ENCODE peak calls at places on chromosome 9, in nine cellular contexts. One of them, this sample, is unnamed. For H3K4me1, the result is how much of the 10 kb centered on the place peaks cover.

GRCh38 chr9:83041771-83042170 is 21.2 kb downstream of the RASEF start:
- DNase-seq in aorta: no peak
- DNase-seq in esophagus squamous epithelium: no peak
- DNase-seq in MM.1S: no peak
- DNase-seq in cardiac muscle cell: no peak
- DNase-seq in HepG2: no peak
- DNase-seq in right atrium auricular region: no peak
- DNase-seq in GM23248: no peak
- DNase-seq in left ventricle myocardium inferior: no peak
- DNase-seq in this sample: no peak

GRCh38 chr9:97309260-97309659 is 1.8 kb downstream of the CCDC180 start:
- DNase-seq in aorta: no peak
- DNase-seq in esophagus squamous epithelium: no peak
- DNase-seq in MM.1S: no peak
- DNase-seq in cardiac muscle cell: no peak
- DNase-seq in HepG2: no peak
- DNase-seq in right atrium auricular region: no peak
- DNase-seq in GM23248: no peak
- DNase-seq in left ventricle myocardium inferior: no peak
- DNase-seq in this sample: no peak

GRCh38 chr9:87184956-87185642 is 237.8 kb upstream of the GAS1 start:
- DNase-seq in aorta: no peak
- DNase-seq in esophagus squamous epithelium: no peak
- DNase-seq in MM.1S: no peak
- DNase-seq in cardiac muscle cell: peak
- DNase-seq in HepG2: no peak
- DNase-seq in right atrium auricular region: no peak
- DNase-seq in GM23248: peak
- DNase-seq in left ventricle myocardium inferior: no peak
- DNase-seq in this sample: no peak

GRCh38 chr9:1231998-1232919 is 182.1 kb downstream of the DMRT2 start:
- DNase-seq in aorta: peak
- DNase-seq in esophagus squamous epithelium: no peak
- DNase-seq in MM.1S: no peak
- DNase-seq in cardiac muscle cell: peak
- DNase-seq in HepG2: peak
- DNase-seq in right atrium auricular region: peak
- DNase-seq in GM23248: peak
- DNase-seq in left ventricle myocardium inferior: peak
- DNase-seq in this sample: no peak

GRCh38 chr9:4334439-4334838 is 34.6 kb upstream of the GLIS3 start:
- DNase-seq in aorta: no peak
- DNase-seq in esophagus squamous epithelium: no peak
- DNase-seq in MM.1S: no peak
- DNase-seq in cardiac muscle cell: peak
- DNase-seq in HepG2: peak
- DNase-seq in right atrium auricular region: peak
- DNase-seq in GM23248: peak
- DNase-seq in left ventricle myocardium inferior: peak
- DNase-seq in this sample: peak

GRCh38 chr9:3708751-3709150 is 182.9 kb upstream of the RFX3 start:
- DNase-seq in aorta: no peak
- DNase-seq in esophagus squamous epithelium: no peak
- DNase-seq in MM.1S: no peak
- DNase-seq in cardiac muscle cell: peak
- DNase-seq in HepG2: no peak
- DNase-seq in right atrium auricular region: no peak
- DNase-seq in GM23248: peak
- DNase-seq in left ventricle myocardium inferior: no peak
- DNase-seq in this sample: no peak

GRCh38 chr9:114619205-114619758 is 8.2 kb downstream of the TMEM268 start:
- DNase-seq in aorta: no peak
- DNase-seq in esophagus squamous epithelium: no peak
- DNase-seq in MM.1S: peak
- DNase-seq in cardiac muscle cell: no peak
- DNase-seq in HepG2: no peak
- DNase-seq in right atrium auricular region: no peak
- DNase-seq in GM23248: no peak
- DNase-seq in left ventricle myocardium inferior: no peak
- DNase-seq in this sample: no peak

GRCh38 chr9:80995759-80996158 is 693.6 kb downstream of the TLE1 start:
- DNase-seq in aorta: no peak
- DNase-seq in esophagus squamous epithelium: no peak
- DNase-seq in MM.1S: no peak
- DNase-seq in cardiac muscle cell: peak
- DNase-seq in HepG2: no peak
- DNase-seq in right atrium auricular region: no peak
- DNase-seq in GM23248: peak
- DNase-seq in left ventricle myocardium inferior: no peak
- DNase-seq in this sample: no peak

GRCh38 chr9:68533678-68534077 is 7.0 kb downstream of the TMEM252 start:
- DNase-seq in aorta: no peak
- DNase-seq in esophagus squamous epithelium: no peak
- DNase-seq in MM.1S: no peak
- DNase-seq in cardiac muscle cell: peak
- DNase-seq in HepG2: no peak
- DNase-seq in right atrium auricular region: no peak
- DNase-seq in GM23248: no peak
- DNase-seq in left ventricle myocardium inferior: no peak
- DNase-seq in this sample: no peak

GRCh38 chr9:112751059-112751795 is 667 bp downstream of the SNX30 start:
- DNase-seq in aorta: peak
- DNase-seq in esophagus squamous epithelium: no peak
- DNase-seq in MM.1S: peak
- DNase-seq in cardiac muscle cell: peak
- DNase-seq in HepG2: peak
- DNase-seq in right atrium auricular region: peak
- DNase-seq in GM23248: peak
- DNase-seq in left ventricle myocardium inferior: peak
- DNase-seq in this sample: no peak

GRCh38 chr9:131595771-131596743 is 50.7 kb downstream of the PRRT1B start:
- DNase-seq in aorta: no peak
- DNase-seq in esophagus squamous epithelium: no peak
- DNase-seq in MM.1S: no peak
- DNase-seq in cardiac muscle cell: no peak
- DNase-seq in HepG2: no peak
- DNase-seq in right atrium auricular region: no peak
- DNase-seq in GM23248: no peak
- DNase-seq in left ventricle myocardium inferior: no peak
- DNase-seq in this sample: no peak

GRCh38 chr9:117697046-117697445 is 7.2 kb upstream of the TLR4 start:
- DNase-seq in aorta: no peak
- DNase-seq in esophagus squamous epithelium: no peak
- DNase-seq in MM.1S: no peak
- DNase-seq in cardiac muscle cell: no peak
- DNase-seq in HepG2: no peak
- DNase-seq in right atrium auricular region: no peak
- DNase-seq in GM23248: no peak
- DNase-seq in left ventricle myocardium inferior: no peak
- DNase-seq in this sample: no peak

GRCh38 chr9:134536101-134536900 is 105.3 kb upstream of the COL5A1 start:
- DNase-seq in aorta: no peak
- DNase-seq in esophagus squamous epithelium: no peak
- DNase-seq in MM.1S: no peak
- DNase-seq in cardiac muscle cell: peak
- DNase-seq in HepG2: no peak
- DNase-seq in right atrium auricular region: no peak
- DNase-seq in GM23248: peak
- DNase-seq in left ventricle myocardium inferior: peak
- DNase-seq in this sample: no peak

GRCh38 chr9:127796899-127797370 is 5.7 kb upstream of the FPGS start:
- DNase-seq in aorta: no peak
- DNase-seq in esophagus squamous epithelium: no peak
- DNase-seq in MM.1S: peak
- DNase-seq in cardiac muscle cell: no peak
- DNase-seq in HepG2: no peak
- DNase-seq in right atrium auricular region: no peak
- DNase-seq in GM23248: no peak
- DNase-seq in left ventricle myocardium inferior: no peak
- DNase-seq in this sample: no peak
- H3K4me3 ChIP-seq in aorta: no peak
- H3K4me3 ChIP-seq in esophagus squamous epithelium: no peak
- H3K4me3 ChIP-seq in MM.1S: no peak
- H3K4me3 ChIP-seq in cardiac muscle cell: no peak
- H3K4me3 ChIP-seq in HepG2: no peak
- H3K4me3 ChIP-seq in right atrium auricular region: no peak
- H3K4me3 ChIP-seq in GM23248: no peak
- H3K4me3 ChIP-seq in left ventricle myocardium inferior: no peak
- H3K4me3 ChIP-seq in this sample: no peak

DNA sequence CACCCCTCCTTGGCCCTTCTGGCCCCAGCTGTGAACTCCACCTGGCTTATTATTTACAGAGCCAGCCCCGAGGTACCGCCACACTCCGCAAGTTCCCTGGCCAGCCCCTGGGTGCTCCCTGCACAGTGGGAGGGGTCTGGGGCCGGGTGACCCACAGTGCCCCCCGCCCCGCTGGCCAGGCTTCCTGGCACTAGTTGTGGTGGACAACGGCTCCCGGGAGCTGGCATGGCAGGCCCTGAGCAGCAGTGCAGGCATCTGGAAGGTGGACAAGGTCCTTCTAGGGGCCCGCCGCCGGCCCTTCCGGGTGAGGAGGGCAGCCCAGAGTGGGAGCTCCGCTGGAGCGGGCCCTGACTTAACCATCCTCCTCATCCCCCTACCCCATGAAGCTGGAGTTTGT is 3.9 kb downstream of the MAMDC4 start:
- DNase-seq in aorta: no peak
- DNase-seq in esophagus squamous epithelium: no peak
- DNase-seq in MM.1S: no peak
- DNase-seq in cardiac muscle cell: no peak
- DNase-seq in HepG2: no peak
- DNase-seq in right atrium auricular region: no peak
- DNase-seq in GM23248: no peak
- DNase-seq in left ventricle myocardium inferior: peak
- DNase-seq in this sample: no peak
- H3K4me1 ChIP-seq in aorta: under half
- H3K4me1 ChIP-seq in esophagus squamous epithelium: half or more
- H3K4me1 ChIP-seq in MM.1S: under half
- H3K4me1 ChIP-seq in cardiac muscle cell: under half
- H3K4me1 ChIP-seq in HepG2: under half
- H3K4me1 ChIP-seq in right atrium auricular region: under half
- H3K4me1 ChIP-seq in GM23248: under half
- H3K4me1 ChIP-seq in left ventricle myocardium inferior: under half
- H3K4me1 ChIP-seq in this sample: under half

DNA sequence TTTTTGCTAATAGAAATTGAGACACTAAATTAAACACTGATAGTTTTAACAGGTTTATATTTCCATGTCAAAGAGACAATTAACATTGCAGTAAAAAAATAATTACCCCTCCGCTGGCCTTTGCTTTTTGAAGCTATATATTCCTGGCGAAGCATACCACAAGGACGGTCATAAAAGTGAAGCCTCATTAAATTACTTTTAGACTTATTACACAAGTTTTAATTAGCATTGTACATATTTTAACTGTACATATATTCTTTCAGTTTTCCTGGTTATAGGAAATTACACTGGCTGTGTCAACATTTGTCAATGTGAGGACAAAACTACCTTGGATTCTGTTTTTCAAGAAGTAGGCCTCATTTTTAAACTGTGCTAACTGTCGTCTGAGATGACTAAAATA is 1.2 kb downstream of the CDKN2A start:
- DNase-seq in aorta: no peak
- DNase-seq in esophagus squamous epithelium: no peak
- DNase-seq in MM.1S: no peak
- DNase-seq in cardiac muscle cell: no peak
- DNase-seq in HepG2: no peak
- DNase-seq in right atrium auricular region: no peak
- DNase-seq in GM23248: no peak
- DNase-seq in left ventricle myocardium inferior: no peak
- DNase-seq in this sample: no peak
- H3K4me3 ChIP-seq in aorta: no peak
- H3K4me3 ChIP-seq in esophagus squamous epithelium: no peak
- H3K4me3 ChIP-seq in MM.1S: no peak
- H3K4me3 ChIP-seq in cardiac muscle cell: no peak
- H3K4me3 ChIP-seq in HepG2: no peak
- H3K4me3 ChIP-seq in right atrium auricular region: no peak
- H3K4me3 ChIP-seq in GM23248: peak
- H3K4me3 ChIP-seq in left ventricle myocardium inferior: peak
- H3K4me3 ChIP-seq in this sample: no peak

DNA sequence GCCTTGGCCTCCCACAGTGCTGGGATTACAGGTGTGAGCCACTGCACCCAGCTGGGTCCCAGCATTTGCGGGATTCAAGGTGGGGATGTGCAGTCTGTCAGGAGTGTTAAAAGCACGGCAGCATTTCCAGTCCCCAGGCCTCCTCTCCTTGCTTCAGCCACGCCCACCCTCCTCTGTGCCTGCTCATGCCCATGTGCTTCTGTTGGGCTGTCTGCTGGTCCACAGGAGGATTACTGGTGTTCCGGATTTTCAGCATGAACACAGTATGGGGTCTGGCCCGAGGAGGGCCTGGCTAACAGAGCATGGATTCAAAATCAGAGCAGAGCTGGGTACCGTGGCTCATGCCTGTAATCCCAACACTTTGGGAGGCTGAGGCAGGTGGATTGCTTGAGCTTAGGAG is 5.5 kb downstream of the ARRDC1 start:
- DNase-seq in aorta: no peak
- DNase-seq in esophagus squamous epithelium: no peak
- DNase-seq in MM.1S: no peak
- DNase-seq in cardiac muscle cell: no peak
- DNase-seq in HepG2: no peak
- DNase-seq in right atrium auricular region: no peak
- DNase-seq in GM23248: no peak
- DNase-seq in left ventricle myocardium inferior: no peak
- DNase-seq in this sample: no peak
- H3K4me1 ChIP-seq in aorta: under half
- H3K4me1 ChIP-seq in esophagus squamous epithelium: half or more
- H3K4me1 ChIP-seq in MM.1S: under half
- H3K4me1 ChIP-seq in cardiac muscle cell: under half
- H3K4me1 ChIP-seq in HepG2: half or more
- H3K4me1 ChIP-seq in right atrium auricular region: under half
- H3K4me1 ChIP-seq in GM23248: under half
- H3K4me1 ChIP-seq in left ventricle myocardium inferior: half or more
- H3K4me1 ChIP-seq in this sample: under half

DNA sequence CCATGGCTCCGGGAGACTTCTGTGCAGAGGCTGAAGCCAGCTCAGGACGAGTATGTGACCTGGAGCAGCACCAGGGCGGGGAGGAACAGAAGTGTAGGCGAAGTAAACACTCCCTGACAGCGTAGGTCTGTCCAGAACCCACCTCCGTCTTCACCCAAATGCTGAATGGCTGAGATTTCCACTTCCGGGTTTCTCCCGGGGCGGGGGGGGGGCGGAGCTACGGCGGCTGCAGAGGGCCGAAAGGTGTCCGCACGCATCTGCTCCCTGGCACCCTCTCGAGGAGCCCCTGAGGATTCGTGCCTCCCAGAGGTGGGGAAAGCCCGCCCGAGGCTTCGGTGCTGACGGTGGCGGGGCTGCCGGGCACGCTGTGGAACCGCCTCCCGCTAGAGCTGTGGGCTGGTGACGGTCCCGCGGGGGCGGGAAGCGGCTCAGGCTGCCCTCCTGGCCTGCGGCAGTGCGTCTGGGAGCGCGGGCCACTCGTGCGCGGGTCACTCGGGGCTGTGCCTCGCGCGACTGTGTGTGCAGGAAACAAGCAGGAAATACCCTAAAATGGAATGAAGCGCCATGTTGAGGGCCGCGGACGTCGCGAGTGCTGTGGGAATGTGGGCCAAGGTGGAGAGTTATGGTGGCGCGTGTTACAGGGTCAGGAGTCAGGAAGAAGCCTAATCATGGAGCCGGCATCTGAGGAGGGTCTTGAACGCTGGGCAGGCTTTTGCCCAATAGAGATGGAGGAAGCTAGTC is 1425.4 kb downstream of the FOXD4L5 start:
- DNase-seq in aorta: peak
- DNase-seq in esophagus squamous epithelium: no peak
- DNase-seq in MM.1S: peak
- DNase-seq in cardiac muscle cell: peak
- DNase-seq in HepG2: peak
- DNase-seq in right atrium auricular region: no peak
- DNase-seq in GM23248: peak
- DNase-seq in left ventricle myocardium inferior: peak
- DNase-seq in this sample: peak
- H3K4me3 ChIP-seq in aorta: no peak
- H3K4me3 ChIP-seq in esophagus squamous epithelium: peak
- H3K4me3 ChIP-seq in MM.1S: no peak
- H3K4me3 ChIP-seq in cardiac muscle cell: no peak
- H3K4me3 ChIP-seq in HepG2: peak
- H3K4me3 ChIP-seq in right atrium auricular region: no peak
- H3K4me3 ChIP-seq in GM23248: no peak
- H3K4me3 ChIP-seq in left ventricle myocardium inferior: peak
- H3K4me3 ChIP-seq in this sample: peak